ENCODE peak calls at places on chromosome 14, in five cellular contexts. Z is WTC11, B is A549, O is HepG2, E is K562. D is an unnamed sample.

GRCh38 chr14:64966976-64967375 is 5.2 kb downstream of the RAB15 start:
- DNase-seq in Z (no peak), B (no peak), O (no peak), E (no peak), D (no peak)

GRCh38 chr14:68733086-68733621 is 59.7 kb downstream of the ZFP36L1 start:
- DNase-seq in Z (no peak), B (no peak), O (no peak), E (no peak), D (peak; percentile 55)

GRCh38 chr14:23362200-23362599 is 2.8 kb downstream of the EFS start:
- DNase-seq in Z (no peak), B (no peak), O (peak; percentile 36), E (no peak), D (no peak)

GRCh38 chr14:68291820-68292219 is 472.2 kb downstream of the RAD51B start:
- DNase-seq in Z (peak; percentile 59), B (no peak), O (peak; percentile 27), E (peak; percentile 17), D (no peak)

GRCh38 chr14:34069854-34070582 is 119.1 kb upstream of the EGLN3 start:
- DNase-seq in Z (no peak), B (no peak), O (no peak), E (no peak), D (no peak)

GRCh38 chr14:104659146-104659545 is 30.3 kb upstream of the INF2 start:
- DNase-seq in Z (no peak), B (no peak), O (no peak), E (no peak), D (no peak)

GRCh38 chr14:33331176-33331949 is 392.7 kb downstream of the NPAS3 start:
- DNase-seq in Z (no peak), B (no peak), O (no peak), E (no peak), D (no peak)

GRCh38 chr14:101808894-101809670 is 47.6 kb downstream of the PPP2R5C start:
- DNase-seq in Z (no peak), B (no peak), O (no peak), E (no peak), D (no peak)

GRCh38 chr14:69069020-69069421 is 83.9 kb downstream of the DCAF5 start:
- DNase-seq in Z (no peak), B (no peak), O (no peak), E (peak; percentile 16), D (no peak)

GRCh38 chr14:65179918-65180724 is 77.8 kb upstream of the MAX start:
- DNase-seq in Z (no peak), B (peak; percentile 49), O (no peak), E (no peak), D (peak; percentile 94)

GRCh38 chr14:105398726-105399440 is 545 bp downstream of the TEX22 start:
- DNase-seq in Z (no peak), B (no peak), O (peak; percentile 50), E (peak; percentile 54), D (no peak)

GRCh38 chr14:95250936-95251335 is 68.8 kb downstream of the CLMN start:
- DNase-seq in Z (no peak), B (no peak), O (no peak), E (no peak), D (no peak)

GRCh38 chr14:68916358-68916757 is 62.7 kb downstream of the ACTN1 start:
- DNase-seq in Z (no peak), B (no peak), O (no peak), E (no peak), D (no peak)

GRCh38 chr14:73785336-73785833 is 66.2 kb upstream of the PTGR2 start:
- DNase-seq in Z (no peak), B (no peak), O (peak; percentile 50), E (no peak), D (no peak)

GRCh38 chr14:91369628-91370445 is 47.8 kb downstream of the CCDC88C start:
- DNase-seq in Z (no peak), B (no peak), O (peak; percentile 59), E (no peak), D (no peak)

GRCh38 chr14:101022121-101022520 is 118.6 kb upstream of the RTL1 start:
- DNase-seq in Z (peak; percentile 3), B (no peak), O (no peak), E (no peak), D (no peak)

GRCh38 chr14:75909630-75910029 is 72.2 kb downstream of the TGFB3 start:
- DNase-seq in Z (no peak), B (no peak), O (no peak), E (no peak), D (no peak)

GRCh38 chr14:91116913-91117588 is 3.2 kb downstream of the DGLUCY start:
- DNase-seq in Z (no peak), B (no peak), O (no peak), E (no peak), D (no peak)

GRCh38 chr14:51004801-51005526 is 60.7 kb upstream of the PYGL start:
- DNase-seq in Z (no peak), B (peak; percentile 63), O (peak; percentile 66), E (no peak), D (no peak)

GRCh38 chr14:57961793-57962075 is 95.8 kb upstream of the SLC35F4 start:
- DNase-seq in Z (no peak), B (no peak), O (no peak), E (no peak), D (no peak)

GRCh38 chr14:76720382-76720813 is 40.9 kb upstream of the VASH1 start:
- DNase-seq in Z (peak; percentile 51), B (no peak), O (peak; percentile 36), E (peak; percentile 22), D (peak; percentile 34)

GRCh38 chr14:79056879-79057278 is 886.7 kb downstream of the NRXN3 start:
- DNase-seq in Z (no peak), B (no peak), O (no peak), E (no peak), D (no peak)

GRCh38 chr14:71471604-71472003 is 460.6 kb upstream of the RGS6 start:
- DNase-seq in Z (no peak), B (no peak), O (no peak), E (no peak), D (no peak)

GRCh38 chr14:76081642-76082041 is 70.1 kb upstream of the GPATCH2L start:
- DNase-seq in Z (no peak), B (no peak), O (no peak), E (no peak), D (no peak)

GRCh38 chr14:86944434-86944833 is 1048.5 kb downstream of the GALC start:
- DNase-seq in Z (no peak), B (no peak), O (no peak), E (no peak), D (no peak)

DNA sequence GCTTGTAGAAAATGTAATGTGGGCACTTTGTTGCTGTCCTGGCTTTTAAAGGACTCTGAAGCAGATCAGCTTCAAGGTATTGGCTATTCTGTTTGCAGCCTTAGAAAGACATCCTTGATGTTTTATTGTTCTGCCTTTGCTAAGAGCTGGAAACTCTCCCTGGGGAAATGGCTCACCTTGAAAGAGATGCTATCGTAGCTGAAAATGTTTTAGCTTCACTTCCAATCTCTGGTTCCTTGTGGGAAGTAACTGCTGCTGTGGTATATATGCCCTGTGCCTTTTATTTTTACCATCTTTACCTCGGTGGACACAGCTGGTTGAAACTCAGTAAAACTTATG is 124.4 kb upstream of the HIF1A start:
- DNase-seq in Z (no peak), B (no peak), O (no peak), E (no peak), D (no peak)
- TF ChIP-seq ESRRA in Z (no peak), B (no peak), O (no peak), E (no peak), D (no peak)

GRCh38 chr14:92692822-92693226 is 55.6 kb downstream of the LGMN start:
- DNase-seq in Z (no peak), B (no peak), O (no peak), E (no peak), D (no peak)
- TF ChIP-seq ESRRA in Z (no peak), B (no peak), O (no peak), E (no peak), D (no peak)

GRCh38 chr14:32202468-32202865 is 602 bp downstream of the RNU6-8 start:
- DNase-seq in Z (no peak), B (no peak), O (peak; percentile 60), E (no peak), D (no peak)
- TF ChIP-seq ESRRA in Z (no peak), B (no peak), O (no peak), E (no peak), D (no peak)

DNA sequence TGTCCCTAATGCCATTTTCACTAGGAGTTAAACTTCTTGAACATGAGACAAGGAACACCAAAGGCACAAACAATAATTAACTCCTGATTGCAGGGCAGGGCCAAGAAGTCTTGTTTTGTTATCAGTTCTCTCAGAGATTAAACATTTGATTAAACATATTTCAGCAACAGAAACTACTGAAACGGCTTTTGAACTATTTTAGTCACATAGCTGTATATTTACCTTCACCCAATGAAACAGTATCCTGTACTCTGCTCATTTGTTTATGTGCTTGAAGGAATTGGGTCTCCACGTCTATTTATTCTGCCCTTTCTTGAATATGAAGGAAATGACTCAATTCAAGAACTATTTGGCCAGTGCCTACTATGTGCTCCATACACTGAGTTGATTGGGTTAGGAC is 51.3 kb upstream of the PTCSC3 start:
- DNase-seq in Z (no peak), B (no peak), O (no peak), E (no peak), D (no peak)
- TF ChIP-seq ESRRA in Z (no peak), B (no peak), O (no peak), E (no peak), D (no peak)

GRCh38 chr14:99183311-99183710 is 88.7 kb downstream of the BCL11B start:
- DNase-seq in Z (no peak), B (no peak), O (no peak), E (no peak), D (no peak)
- TF ChIP-seq ESRRA in Z (no peak), B (no peak), O (no peak), E (no peak), D (no peak)

GRCh38 chr14:21215130-21215878 is 53.9 kb downstream of the HNRNPC start:
- DNase-seq in Z (no peak), B (no peak), O (no peak), E (no peak), D (no peak)
- TF ChIP-seq ESRRA in Z (no peak), B (no peak), O (no peak), E (no peak), D (no peak)

DNA sequence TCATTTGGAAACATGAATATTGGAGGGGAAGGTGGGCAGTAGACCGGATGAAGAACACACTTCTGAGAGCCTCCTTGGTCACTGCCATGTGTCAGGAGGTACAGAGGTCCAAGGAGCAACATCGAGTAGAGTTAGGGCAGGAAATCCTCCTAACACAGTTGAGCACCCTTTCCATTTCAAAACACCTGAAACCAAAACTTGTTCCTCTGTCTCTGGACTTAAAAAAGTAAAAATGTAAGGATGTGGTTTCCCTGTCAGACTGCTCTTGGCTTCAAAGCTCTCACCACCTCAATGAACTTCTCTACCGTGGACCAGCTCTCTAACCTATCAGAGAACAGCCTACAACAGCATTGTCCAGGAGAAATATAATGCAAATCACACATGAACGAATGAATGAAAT is 573.9 kb downstream of the NOVA1 start:
- DNase-seq in Z (no peak), B (no peak), O (no peak), E (no peak), D (no peak)
- TF ChIP-seq ESRRA in Z (no peak), B (no peak), O (no peak), E (no peak), D (no peak)